ENCODE peak calls at places on chromosomes 1 and 21, in five cellular contexts. O is mucosa of descending colon, R is AG04449, A is astrocyte of the spinal cord, H is lung. V is an unnamed sample.
A peak's percentile ranks its signal among the peaks of the same experiment; 100 is the strongest.

GRCh38 chr1:10424034-10424433 is 6.2 kb upstream of the CENPS start:
- DNase-seq in O (no peak), R (no peak), A (no peak), H (peak; percentile 34), V (peak; percentile 75)

GRCh38 chr1:54774820-54775498 is 10.6 kb upstream of the PARS2 start:
- DNase-seq in O (no peak), R (no peak), A (peak; percentile 10), H (no peak), V (no peak)

GRCh38 chr21:28605138-28605537 is 387.5 kb downstream of the LTN1 start:
- DNase-seq in O (no peak), R (no peak), A (no peak), H (no peak), V (no peak)

GRCh38 chr1:239418683-239419082 is 32.3 kb downstream of the CHRM3 start:
- DNase-seq in O (no peak), R (no peak), A (no peak), H (no peak), V (no peak)

GRCh38 chr1:154940880-154941228 is 4.3 kb upstream of the PMVK start:
- DNase-seq in O (no peak), R (no peak), A (no peak), H (no peak), V (no peak)

GRCh38 chr1:117171900-117172501 is 38.7 kb downstream of the VTCN1 start:
- DNase-seq in O (peak; percentile 55), R (no peak), A (peak; percentile 66), H (peak; percentile 46), V (no peak)

GRCh38 chr1:200874694-200875093 is 1.9 kb downstream of the GPR25 start:
- DNase-seq in O (no peak), R (no peak), A (no peak), H (peak; percentile 21), V (no peak)

GRCh38 chr1:166855558-166855957 is 16.3 kb downstream of the POGK start:
- DNase-seq in O (no peak), R (no peak), A (no peak), H (no peak), V (no peak)

DNA sequence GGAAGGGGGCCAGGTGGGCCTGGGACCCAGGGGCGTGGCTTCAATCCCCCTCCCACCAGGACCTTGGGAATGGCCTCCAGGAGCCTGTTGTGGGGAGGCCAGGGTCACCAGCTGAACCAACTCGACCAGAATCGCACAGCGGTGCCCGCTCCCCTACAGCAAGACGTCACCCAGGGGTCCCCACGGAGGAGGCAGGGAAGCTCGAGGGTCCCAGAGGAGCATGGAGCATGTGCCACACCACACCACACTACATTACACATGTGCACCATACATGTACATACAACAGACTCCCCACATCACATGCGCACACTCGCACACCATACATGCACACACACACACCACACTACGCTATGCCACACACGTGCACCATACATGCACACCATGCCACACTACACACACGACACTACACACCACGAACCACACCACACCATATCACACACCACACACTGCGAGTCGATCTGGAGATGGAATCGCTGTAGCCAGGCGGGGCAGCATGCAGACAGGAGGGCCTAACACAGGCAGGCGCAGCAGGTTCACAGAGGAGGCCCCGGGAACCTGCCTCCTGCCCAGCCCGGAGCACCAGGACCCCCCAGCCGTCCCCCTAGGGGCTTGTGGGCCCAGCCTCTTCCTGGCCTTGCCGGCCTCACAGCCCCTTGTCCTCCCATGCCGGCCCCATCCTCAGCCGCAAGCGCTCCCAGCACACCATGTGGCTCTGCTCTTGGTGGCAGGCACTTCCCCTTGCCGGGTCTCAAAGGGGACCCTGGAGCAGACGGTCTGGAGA is 596 bp downstream of the ITGB2 start:
- DNase-seq in O (peak; percentile 58), R (no peak), A (no peak), H (no peak), V (no peak)
- TF ChIP-seq CTCF in O (no peak), R (no peak), A (no peak), H (no peak), V (no peak)

DNA sequence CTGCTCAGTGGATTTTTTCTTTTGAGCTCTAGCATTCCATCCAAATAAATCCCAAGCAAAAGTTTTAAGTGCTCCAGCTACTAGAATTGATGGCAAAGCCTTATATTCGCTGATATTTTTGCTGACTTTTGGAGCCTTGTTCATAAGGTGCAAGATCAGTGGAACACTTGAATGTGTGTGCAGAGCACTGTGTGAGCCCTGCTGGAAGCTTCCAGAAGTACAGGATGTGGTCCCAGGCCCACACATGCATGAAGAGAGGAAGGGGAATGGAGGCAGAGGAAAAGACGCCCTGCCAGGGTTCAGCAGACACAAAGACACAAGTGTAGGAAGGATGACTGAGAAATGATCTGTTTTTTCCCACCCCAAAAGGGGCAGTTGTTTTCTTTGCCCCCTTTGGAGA is 169.4 kb downstream of the KCNJ6 start:
- DNase-seq in O (no peak), R (no peak), A (no peak), H (no peak), V (no peak)
- TF ChIP-seq CTCF in O (no peak), R (no peak), A (peak; percentile 14), H (no peak), V (no peak)

DNA sequence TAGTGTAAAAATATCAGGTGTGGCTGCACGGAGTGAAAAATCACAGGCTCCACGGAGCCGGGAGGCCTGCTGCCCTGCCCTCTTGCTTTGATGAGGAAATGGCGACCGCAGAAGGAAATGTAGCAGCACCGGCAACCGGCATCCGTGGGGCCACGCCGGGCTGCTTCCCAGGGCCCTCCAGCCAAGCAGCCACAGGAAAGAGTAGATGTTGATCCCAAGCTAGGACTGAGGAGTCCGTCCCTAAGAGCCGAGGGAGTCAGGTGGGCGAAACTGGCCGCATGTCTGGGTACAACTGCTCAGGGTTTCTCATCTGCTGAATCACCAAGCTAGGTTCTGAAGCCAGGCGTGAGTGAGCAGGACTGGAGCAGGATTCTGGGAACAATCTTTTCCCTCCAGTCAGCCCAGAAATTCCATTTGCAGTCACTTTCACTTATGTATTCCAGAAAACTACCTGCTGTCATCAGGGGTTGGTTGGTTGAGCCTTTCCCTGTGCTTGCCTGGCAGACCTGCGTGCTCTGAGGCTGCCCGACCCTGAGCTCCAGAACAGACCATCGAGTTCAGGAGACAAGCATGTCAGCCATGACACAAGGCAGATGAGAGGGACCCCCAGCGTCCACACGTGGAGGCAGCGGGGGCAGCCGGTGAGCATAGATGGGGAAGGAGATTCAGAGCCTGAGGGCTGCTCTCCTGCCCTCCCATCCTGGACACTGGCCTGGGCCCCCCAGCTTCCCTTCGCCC is 5.8 kb upstream of the ITGB2 start:
- DNase-seq in O (peak; percentile 72), R (no peak), A (no peak), H (no peak), V (peak; percentile 15)
- TF ChIP-seq CTCF in O (no peak), R (no peak), A (no peak), H (no peak), V (no peak)

DNA sequence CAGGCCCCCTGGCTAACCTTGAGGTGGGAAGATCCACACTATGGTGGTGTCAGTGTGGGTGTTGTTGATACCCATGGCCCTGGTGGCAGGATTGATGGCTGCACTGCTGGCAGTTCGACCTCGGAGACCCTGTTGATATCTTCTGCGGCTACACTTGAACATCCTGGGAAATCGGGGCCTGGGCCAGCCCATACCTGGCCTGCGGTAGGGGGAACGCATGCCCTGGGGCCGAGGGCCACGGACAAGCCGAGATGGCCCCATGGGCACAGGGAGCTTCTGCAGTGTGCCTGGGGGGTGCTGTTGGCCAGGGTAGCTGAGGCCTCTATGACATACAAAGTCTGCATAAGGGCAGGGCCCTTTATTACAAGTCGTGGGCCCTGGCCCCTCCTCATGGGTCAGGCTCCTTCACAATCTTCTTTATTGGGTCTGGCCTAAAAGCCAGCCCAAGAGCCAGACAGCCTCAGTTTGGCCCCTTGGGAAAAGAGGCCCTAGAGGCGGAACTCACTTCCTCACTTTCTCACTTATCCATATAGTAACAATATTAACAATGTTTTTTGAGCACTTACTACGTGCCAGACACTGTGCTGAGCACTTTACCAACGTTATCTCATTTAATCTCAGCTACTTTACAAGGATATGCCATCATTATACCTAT is at the start of gene P3R3URF:
- DNase-seq in O (no peak), R (no peak), A (no peak), H (no peak), V (no peak)
- TF ChIP-seq CTCF in O (no peak), R (no peak), A (no peak), H (no peak), V (no peak)

DNA sequence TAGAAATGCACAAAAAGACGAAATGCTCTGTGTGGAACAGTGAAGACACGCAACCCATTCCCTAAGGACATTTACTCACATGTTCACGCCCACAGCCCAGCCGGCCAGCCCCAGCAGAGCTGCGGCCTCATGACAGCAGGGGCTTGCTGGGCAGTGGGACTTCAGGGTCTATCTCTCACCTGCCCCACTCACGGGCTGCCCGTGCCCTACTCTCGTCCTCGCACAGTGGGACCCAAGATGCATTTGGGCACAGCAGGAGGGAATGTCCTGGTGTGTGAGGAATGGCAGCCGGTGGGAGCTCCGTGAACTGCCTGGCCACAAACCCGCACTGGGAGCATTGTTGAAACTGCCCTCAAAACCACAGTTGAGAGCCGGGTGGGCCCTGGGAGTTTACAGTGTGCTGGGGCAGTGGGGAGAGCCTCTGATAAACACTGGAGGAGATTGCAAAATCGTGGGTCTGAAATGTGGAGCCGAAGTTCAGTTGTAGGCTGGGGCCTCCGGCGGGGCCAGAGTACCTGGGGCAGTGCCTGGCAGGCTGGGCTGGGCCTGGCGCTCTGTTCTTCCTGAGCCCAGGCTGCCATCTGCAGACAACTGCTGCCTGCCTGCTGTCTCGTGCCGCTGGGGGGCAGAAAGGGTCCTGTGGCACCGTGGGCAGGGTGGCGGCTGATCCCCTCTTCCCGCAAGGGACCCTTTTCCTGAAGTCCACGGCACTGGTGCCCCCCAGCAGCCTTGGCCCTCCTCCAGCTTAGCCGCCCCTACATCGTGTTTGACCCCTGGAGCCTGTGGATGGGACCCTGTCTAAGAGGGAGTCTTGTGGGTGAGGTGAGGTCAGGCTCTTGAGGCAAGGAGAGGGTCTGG is 20.7 kb upstream of the POFUT2 start:
- DNase-seq in O (peak; percentile 49), R (no peak), A (peak; percentile 94), H (no peak), V (no peak)
- TF ChIP-seq CTCF in O (no peak), R (no peak), A (no peak), H (no peak), V (no peak)

DNA sequence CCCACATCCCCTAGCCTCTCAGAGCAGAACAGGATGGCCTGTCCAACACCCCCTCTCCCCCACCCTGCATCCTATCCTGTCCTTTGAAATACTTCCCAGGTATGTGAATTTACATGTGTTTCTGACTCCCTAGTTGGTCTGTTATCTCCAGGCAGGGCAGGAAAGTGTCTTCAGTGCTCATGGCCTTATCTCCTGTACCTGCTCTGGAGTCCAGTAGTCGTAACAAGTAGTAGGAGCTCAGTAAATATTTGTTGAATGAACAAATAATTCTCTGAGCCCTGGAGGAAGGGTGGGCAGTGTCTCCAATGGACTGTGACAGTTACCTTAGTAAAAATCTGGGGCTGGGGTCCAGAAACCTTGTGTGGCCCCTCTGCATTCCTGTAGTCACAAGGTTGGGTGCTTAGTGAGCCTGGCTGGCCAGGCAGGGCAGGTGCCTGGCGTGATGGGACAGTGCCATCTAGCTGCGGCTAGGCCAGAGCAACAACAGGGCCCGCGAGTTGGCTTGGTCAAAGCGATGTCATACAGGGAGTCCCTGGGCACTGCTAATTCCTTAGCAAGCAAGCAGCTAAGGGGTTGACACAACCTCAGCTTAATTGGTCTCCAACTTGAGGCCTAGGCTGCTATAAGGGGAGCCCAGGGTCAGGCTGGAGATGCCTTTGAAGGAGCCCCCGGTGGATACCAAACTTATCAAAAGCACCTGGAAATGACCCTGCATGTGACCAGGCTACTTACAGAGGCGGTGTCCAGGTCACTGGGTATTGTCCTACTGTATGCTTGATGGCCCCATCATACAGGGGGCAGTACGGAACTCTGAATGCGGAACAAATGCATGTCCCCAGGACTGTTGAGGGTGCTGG is 89.0 kb upstream of the PPM1J start:
- DNase-seq in O (peak; percentile 58), R (no peak), A (peak; percentile 73), H (peak; percentile 55), V (peak; percentile 65)
- TF ChIP-seq CTCF in O (peak; percentile 64), R (peak; percentile 89), A (peak; percentile 92), H (peak; percentile 69), V (peak; percentile 89)